ENCODE peak calls at places on chromosomes 16 and 17, in six cellular contexts. H, Z, M, T, I and S are unnamed samples.

GRCh38 chr17:10061131-10061581 is 137.2 kb downstream of the GAS7 start:
- DNase-seq in H (no peak), Z (peak), M (no peak), T (no peak), I (no peak), S (no peak)

GRCh38 chr16:87830673-87831420 is 38.5 kb downstream of the SLC7A5 start:
- DNase-seq in H (no peak), Z (no peak), M (no peak), T (no peak), I (no peak), S (no peak)

GRCh38 chr17:27920569-27920968 is 27.4 kb upstream of the LYRM9 start:
- DNase-seq in H (no peak), Z (no peak), M (no peak), T (no peak), I (no peak), S (no peak)

GRCh38 chr16:27463741-27464662 is 62.0 kb downstream of the IL21R start:
- DNase-seq in H (no peak), Z (peak), M (no peak), T (no peak), I (no peak), S (no peak)

GRCh38 chr17:50953831-50954601 is 87.9 kb upstream of the TOB1 start:
- DNase-seq in H (peak), Z (no peak), M (no peak), T (peak), I (no peak), S (peak)

GRCh38 chr16:7025616-7026190 is 306.9 kb upstream of the RBFOX1 start:
- DNase-seq in H (peak), Z (peak), M (no peak), T (peak), I (no peak), S (peak)

GRCh38 chr17:7336240-7337175 is at the start of gene ACAP1:
- DNase-seq in H (no peak), Z (no peak), M (no peak), T (peak), I (no peak), S (no peak)

GRCh38 chr17:65514541-65514940 is 46.9 kb downstream of the AXIN2 start:
- DNase-seq in H (no peak), Z (no peak), M (no peak), T (no peak), I (no peak), S (no peak)

GRCh38 chr17:69539781-69540319 is 125.4 kb downstream of the MAP2K6 start:
- DNase-seq in H (peak), Z (no peak), M (no peak), T (no peak), I (no peak), S (peak)